ENCODE peak calls at places on chromosomes 5 and 9, in four cellular contexts. One of them, this sample, is unnamed. For H3K4me1 and H3K9me3, the result is how much of the 10 kb centered on the place peaks cover.

GRCh38 chr5:135944967-135945560 is 9.7 kb downstream of the LECT2 start:
- DNase-seq in A549: peak
- DNase-seq in prostate gland: peak
- DNase-seq in adrenal gland: peak
- DNase-seq in this sample: no peak

GRCh38 chr5:19928556-19929421 is 59.2 kb downstream of the CDH18 start:
- DNase-seq in A549: peak
- DNase-seq in prostate gland: no peak
- DNase-seq in adrenal gland: peak
- DNase-seq in this sample: no peak

GRCh38 chr9:6928863-6929262 is 171.1 kb downstream of the KDM4C start:
- DNase-seq in A549: no peak
- DNase-seq in prostate gland: no peak
- DNase-seq in adrenal gland: no peak
- DNase-seq in this sample: no peak

GRCh38 chr9:12766357-12766756 is 8.5 kb upstream of the LURAP1L start:
- DNase-seq in A549: no peak
- DNase-seq in prostate gland: no peak
- DNase-seq in adrenal gland: no peak
- DNase-seq in this sample: no peak

GRCh38 chr5:96997265-96997859 is 61.5 kb downstream of the LNPEP start:
- DNase-seq in A549: peak
- DNase-seq in prostate gland: no peak
- DNase-seq in adrenal gland: peak
- DNase-seq in this sample: no peak

GRCh38 chr9:122051401-122052346 is 41.4 kb downstream of the TTLL11 start:
- DNase-seq in A549: no peak
- DNase-seq in prostate gland: no peak
- DNase-seq in adrenal gland: no peak
- DNase-seq in this sample: no peak

GRCh38 chr5:98499892-98500291 is 273.6 kb upstream of the RGMB start:
- DNase-seq in A549: no peak
- DNase-seq in prostate gland: no peak
- DNase-seq in adrenal gland: no peak
- DNase-seq in this sample: no peak

GRCh38 chr5:72347801-72348305 is 27.7 kb downstream of the PTCD2 start:
- DNase-seq in A549: peak
- DNase-seq in prostate gland: no peak
- DNase-seq in adrenal gland: no peak
- DNase-seq in this sample: no peak

GRCh38 chr5:141529002-141529401 is 40.1 kb downstream of the PCDHGC5 start:
- DNase-seq in A549: no peak
- DNase-seq in prostate gland: no peak
- DNase-seq in adrenal gland: peak
- DNase-seq in this sample: peak

GRCh38 chr5:167906209-167906853 is 385.1 kb upstream of the WWC1 start:
- DNase-seq in A549: no peak
- DNase-seq in prostate gland: no peak
- DNase-seq in adrenal gland: no peak
- DNase-seq in this sample: no peak

GRCh38 chr9:123686849-123687233 is 243.1 kb downstream of the DENND1A start:
- DNase-seq in A549: no peak
- DNase-seq in prostate gland: no peak
- DNase-seq in adrenal gland: no peak
- DNase-seq in this sample: no peak

GRCh38 chr9:70229579-70229978 is 29.2 kb upstream of the SMC5 start:
- DNase-seq in A549: peak
- DNase-seq in prostate gland: no peak
- DNase-seq in adrenal gland: no peak
- DNase-seq in this sample: no peak

GRCh38 chr5:36570268-36570667 is 36.1 kb upstream of the SLC1A3 start:
- DNase-seq in A549: no peak
- DNase-seq in prostate gland: no peak
- DNase-seq in adrenal gland: no peak
- DNase-seq in this sample: peak

GRCh38 chr5:132254321-132254977 is 3.0 kb upstream of the PDLIM4 start:
- DNase-seq in A549: no peak
- DNase-seq in prostate gland: no peak
- DNase-seq in adrenal gland: peak
- DNase-seq in this sample: peak

GRCh38 chr5:142151436-142152382 is 43.1 kb downstream of the NDFIP1 start:
- DNase-seq in A549: peak
- DNase-seq in prostate gland: peak
- DNase-seq in adrenal gland: peak
- DNase-seq in this sample: no peak

GRCh38 chr9:87372401-87372851 is 125.2 kb upstream of the DAPK1 start:
- DNase-seq in A549: peak
- DNase-seq in prostate gland: no peak
- DNase-seq in adrenal gland: no peak
- DNase-seq in this sample: no peak

GRCh38 chr9:11992866-11993265 is 700.3 kb upstream of the TYRP1 start:
- DNase-seq in A549: no peak
- DNase-seq in prostate gland: no peak
- DNase-seq in adrenal gland: no peak
- DNase-seq in this sample: no peak

GRCh38 chr5:31054436-31054835 is 139.1 kb upstream of the CDH6 start:
- DNase-seq in A549: no peak
- DNase-seq in prostate gland: no peak
- DNase-seq in adrenal gland: no peak
- DNase-seq in this sample: no peak

GRCh38 chr5:61970218-61970617 is 335.8 kb upstream of the KIF2A start:
- DNase-seq in A549: no peak
- DNase-seq in prostate gland: no peak
- DNase-seq in adrenal gland: no peak
- DNase-seq in this sample: no peak

GRCh38 chr5:112372543-112372942 is 46.5 kb downstream of the EPB41L4A start:
- DNase-seq in A549: peak
- DNase-seq in prostate gland: no peak
- DNase-seq in adrenal gland: no peak
- DNase-seq in this sample: no peak

GRCh38 chr5:171569065-171569712 is 149.7 kb downstream of the FGF18 start:
- DNase-seq in A549: no peak
- DNase-seq in prostate gland: no peak
- DNase-seq in adrenal gland: no peak
- DNase-seq in this sample: no peak

GRCh38 chr9:127862075-127863011 is 7.9 kb upstream of the ENG start:
- DNase-seq in A549: no peak
- DNase-seq in prostate gland: peak
- DNase-seq in adrenal gland: peak
- DNase-seq in this sample: peak

GRCh38 chr5:166720026-166720425 is 1571.4 kb upstream of the WWC1 start:
- DNase-seq in A549: no peak
- DNase-seq in prostate gland: no peak
- DNase-seq in adrenal gland: no peak
- DNase-seq in this sample: no peak

GRCh38 chr5:2719332-2719731 is 32.1 kb downstream of the IRX2 start:
- DNase-seq in A549: no peak
- DNase-seq in prostate gland: no peak
- DNase-seq in adrenal gland: no peak
- DNase-seq in this sample: no peak

GRCh38 chr9:105439428-105439827 is 8.4 kb upstream of the FSD1L start:
- DNase-seq in A549: no peak
- DNase-seq in prostate gland: no peak
- DNase-seq in adrenal gland: no peak
- DNase-seq in this sample: no peak

GRCh38 chr9:72703574-72703973 is 182.2 kb downstream of the TMC1 start:
- DNase-seq in A549: no peak
- DNase-seq in prostate gland: no peak
- DNase-seq in adrenal gland: no peak
- DNase-seq in this sample: no peak

GRCh38 chr5:150618588-150619281 is 21.7 kb upstream of the SYNPO start:
- DNase-seq in A549: no peak
- DNase-seq in prostate gland: no peak
- DNase-seq in adrenal gland: no peak
- DNase-seq in this sample: peak

GRCh38 chr5:102483736-102484135 is 15.1 kb downstream of the SLCO6A1 start:
- DNase-seq in A549: no peak
- DNase-seq in prostate gland: no peak
- DNase-seq in adrenal gland: no peak
- DNase-seq in this sample: no peak

GRCh38 chr9:93058357-93059096 is at the start of gene SUSD3:
- DNase-seq in A549: peak
- DNase-seq in prostate gland: peak
- DNase-seq in adrenal gland: peak
- DNase-seq in this sample: peak

GRCh38 chr9:81562221-81563019 is 126.9 kb downstream of the TLE1 start:
- DNase-seq in A549: peak
- DNase-seq in prostate gland: no peak
- DNase-seq in adrenal gland: peak
- DNase-seq in this sample: peak

GRCh38 chr9:120394058-120394669 is 185.8 kb downstream of the CDK5RAP2 start:
- DNase-seq in A549: no peak
- DNase-seq in prostate gland: no peak
- DNase-seq in adrenal gland: no peak
- DNase-seq in this sample: no peak

GRCh38 chr5:53170748-53171349 is 61.3 kb upstream of the MOCS2 start:
- DNase-seq in A549: peak
- DNase-seq in prostate gland: no peak
- DNase-seq in adrenal gland: no peak
- DNase-seq in this sample: no peak

GRCh38 chr5:73856972-73857371 is 231.0 kb downstream of the ARHGEF28 start:
- DNase-seq in A549: no peak
- DNase-seq in prostate gland: no peak
- DNase-seq in adrenal gland: no peak
- DNase-seq in this sample: no peak

GRCh38 chr9:121050128-121050988 is at the start of gene C5:
- DNase-seq in A549: peak
- DNase-seq in prostate gland: no peak
- DNase-seq in adrenal gland: no peak
- DNase-seq in this sample: no peak

GRCh38 chr9:137873858-137874363 is 3.7 kb upstream of the CACNA1B start:
- DNase-seq in A549: no peak
- DNase-seq in prostate gland: no peak
- DNase-seq in adrenal gland: no peak
- DNase-seq in this sample: no peak

GRCh38 chr9:135809166-135809565 is 98.2 kb downstream of the CAMSAP1 start:
- DNase-seq in A549: no peak
- DNase-seq in prostate gland: no peak
- DNase-seq in adrenal gland: no peak
- DNase-seq in this sample: no peak

GRCh38 chr9:82275531-82275930 is 287.0 kb downstream of the SPATA31D1 start:
- DNase-seq in A549: no peak
- DNase-seq in prostate gland: no peak
- DNase-seq in adrenal gland: no peak
- DNase-seq in this sample: no peak

GRCh38 chr5:139296862-139297326 is 3.4 kb downstream of the MATR3 start:
- DNase-seq in A549: no peak
- DNase-seq in prostate gland: no peak
- DNase-seq in adrenal gland: no peak
- DNase-seq in this sample: no peak

GRCh38 chr5:139299477-139299876 is 5.9 kb downstream of the MATR3 start:
- DNase-seq in A549: no peak
- DNase-seq in prostate gland: no peak
- DNase-seq in adrenal gland: no peak
- DNase-seq in this sample: no peak

GRCh38 chr5:139297439-139298133 is 4.0 kb downstream of the MATR3 start:
- DNase-seq in A549: no peak
- DNase-seq in prostate gland: no peak
- DNase-seq in adrenal gland: no peak
- DNase-seq in this sample: no peak

GRCh38 chr5:139296198-139296597 is 2.7 kb downstream of the MATR3 start:
- DNase-seq in A549: no peak
- DNase-seq in prostate gland: no peak
- DNase-seq in adrenal gland: no peak
- DNase-seq in this sample: no peak

GRCh38 chr5:139298242-139298641 is 4.7 kb downstream of the MATR3 start:
- DNase-seq in A549: no peak
- DNase-seq in prostate gland: no peak
- DNase-seq in adrenal gland: no peak
- DNase-seq in this sample: peak
- H3K4me1 ChIP-seq in A549: half or more
- H3K4me1 ChIP-seq in prostate gland: under half
- H3K4me1 ChIP-seq in adrenal gland: under half
- H3K4me1 ChIP-seq in this sample: under half

DNA sequence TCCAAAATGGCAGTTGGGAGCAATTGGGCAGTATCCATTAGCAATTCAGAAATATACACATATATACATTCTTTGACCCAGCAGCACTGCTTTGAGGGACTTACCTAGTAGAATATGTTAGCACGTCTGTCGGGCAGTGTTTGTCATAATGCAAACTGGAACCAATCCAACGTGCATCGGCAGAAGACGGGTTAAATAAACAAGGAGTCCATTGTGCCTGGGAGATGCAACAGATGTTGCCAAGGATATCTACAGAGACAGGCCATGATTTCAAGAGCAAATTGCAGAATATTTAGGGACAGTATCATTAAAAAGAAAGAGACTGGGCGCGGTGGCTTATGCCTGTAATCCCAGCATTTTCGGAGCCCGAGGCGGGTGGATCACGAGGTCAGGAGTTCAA is 107.0 kb downstream of the COL5A1 start:
- DNase-seq in A549: no peak
- DNase-seq in prostate gland: no peak
- DNase-seq in adrenal gland: no peak
- DNase-seq in this sample: peak
- H3K9me3 ChIP-seq in A549: under half
- H3K9me3 ChIP-seq in prostate gland: under half
- H3K9me3 ChIP-seq in adrenal gland: under half
- H3K9me3 ChIP-seq in this sample: under half

DNA sequence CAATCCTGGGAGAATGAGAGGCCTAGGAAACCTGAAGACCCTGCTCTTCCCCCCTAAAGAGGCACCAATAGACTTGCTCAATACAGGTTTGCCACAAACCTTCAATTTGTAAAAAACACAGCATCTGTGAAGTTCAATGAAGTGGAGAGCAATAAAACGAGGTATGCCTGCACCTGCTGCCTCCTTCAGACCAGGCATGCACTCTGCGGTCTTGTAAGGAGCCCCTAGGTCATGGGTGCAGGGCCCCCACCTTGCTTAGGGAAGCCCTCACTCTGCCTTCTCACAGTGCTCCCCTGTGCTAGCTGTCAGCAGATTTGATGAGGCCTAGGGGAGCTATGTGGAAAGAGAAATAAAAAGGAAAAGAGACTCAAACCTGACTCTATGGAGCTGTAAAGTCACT is 72.1 kb upstream of the GALNT10 start:
- DNase-seq in A549: no peak
- DNase-seq in prostate gland: no peak
- DNase-seq in adrenal gland: no peak
- DNase-seq in this sample: no peak
- H3K27ac ChIP-seq in A549: no peak
- H3K27ac ChIP-seq in prostate gland: no peak
- H3K27ac ChIP-seq in adrenal gland: no peak
- H3K27ac ChIP-seq in this sample: no peak

GRCh38 chr5:133970325-133970671 is 1.9 kb upstream of the C5orf15 start:
- DNase-seq in A549: no peak
- DNase-seq in prostate gland: no peak
- DNase-seq in adrenal gland: no peak
- DNase-seq in this sample: no peak
- H3K4me1 ChIP-seq in A549: under half
- H3K4me1 ChIP-seq in prostate gland: under half
- H3K4me1 ChIP-seq in adrenal gland: under half
- H3K4me1 ChIP-seq in this sample: under half

GRCh38 chr5:178788381-178789085 is 58.1 kb upstream of the ZNF354A start:
- DNase-seq in A549: no peak
- DNase-seq in prostate gland: no peak
- DNase-seq in adrenal gland: no peak
- DNase-seq in this sample: no peak
- H3K9me3 ChIP-seq in A549: under half
- H3K9me3 ChIP-seq in prostate gland: under half
- H3K9me3 ChIP-seq in adrenal gland: under half
- H3K9me3 ChIP-seq in this sample: under half

GRCh38 chr5:138955013-138955660 is 80.0 kb upstream of the LRRTM2 start:
- DNase-seq in A549: no peak
- DNase-seq in prostate gland: no peak
- DNase-seq in adrenal gland: peak
- DNase-seq in this sample: no peak
- H3K27ac ChIP-seq in A549: no peak
- H3K27ac ChIP-seq in prostate gland: no peak
- H3K27ac ChIP-seq in adrenal gland: peak
- H3K27ac ChIP-seq in this sample: peak